ENCODE peak calls at places on chromosomes 6 and 20, in seven cellular contexts. O is Peyer's patch, E is WTC11, M is left ventricle myocardium inferior, C is endothelial cell, I is fibroblast of pulmonary artery, A is HL-60. F is an unnamed sample.

GRCh38 chr6:12459945-12460800 is 170.0 kb downstream of the EDN1 start:
- DNase-seq in O (no peak), E (no peak), M (no peak), C (no peak), I (peak), A (no peak), F (no peak)

GRCh38 chr20:40706977-40707582 is 18.0 kb upstream of the MAFB start:
- DNase-seq in O (no peak), E (peak), M (no peak), C (no peak), I (no peak), A (no peak), F (no peak)

GRCh38 chr20:13271977-13272975 is 51.2 kb downstream of the ISM1 start:
- DNase-seq in O (no peak), E (no peak), M (no peak), C (no peak), I (no peak), A (no peak), F (no peak)

GRCh38 chr20:64084209-64085152 is at the start of gene LKAAEAR1:
- DNase-seq in O (no peak), E (peak), M (no peak), C (no peak), I (no peak), A (no peak), F (no peak)

GRCh38 chr20:57851786-57852185 is 142.0 kb upstream of the PMEPA1 start:
- DNase-seq in O (no peak), E (no peak), M (no peak), C (no peak), I (no peak), A (no peak), F (peak)

GRCh38 chr6:54327631-54328030 is 19.4 kb downstream of the TINAG start:
- DNase-seq in O (no peak), E (no peak), M (no peak), C (no peak), I (no peak), A (no peak), F (peak)

GRCh38 chr6:26501482-26501986 is 1.4 kb downstream of the BTN1A1 start:
- DNase-seq in O (peak), E (peak), M (peak), C (peak), I (peak), A (no peak), F (no peak)

GRCh38 chr6:131685266-131685780 is 15.9 kb downstream of the OR2A4 start:
- DNase-seq in O (no peak), E (no peak), M (no peak), C (no peak), I (no peak), A (no peak), F (no peak)

GRCh38 chr20:35972445-35972844 is 4.1 kb downstream of the CNBD2 start:
- DNase-seq in O (no peak), E (no peak), M (no peak), C (no peak), I (no peak), A (no peak), F (no peak)

GRCh38 chr6:159831373-159831679 is 31.2 kb downstream of the PNLDC1 start:
- DNase-seq in O (no peak), E (no peak), M (no peak), C (no peak), I (no peak), A (no peak), F (no peak)

GRCh38 chr6:92124126-92124525 is 1295.2 kb downstream of the EPHA7 start:
- DNase-seq in O (no peak), E (no peak), M (no peak), C (no peak), I (peak), A (no peak), F (no peak)

GRCh38 chr6:56807992-56808342 is 146.9 kb upstream of the BEND6 start:
- DNase-seq in O (no peak), E (no peak), M (no peak), C (no peak), I (no peak), A (no peak), F (peak)

GRCh38 chr20:3431109-3431508 is 23.6 kb upstream of the DNAAF9 start:
- DNase-seq in O (no peak), E (no peak), M (no peak), C (no peak), I (no peak), A (no peak), F (no peak)

GRCh38 chr20:31758991-31759390 is 19.9 kb downstream of the TPX2 start:
- DNase-seq in O (no peak), E (no peak), M (no peak), C (no peak), I (peak), A (no peak), F (no peak)

GRCh38 chr6:157503018-157503747 is 122.2 kb downstream of the ZDHHC14 start:
- DNase-seq in O (no peak), E (no peak), M (no peak), C (no peak), I (no peak), A (peak), F (no peak)

GRCh38 chr6:31620586-31621319 is at the start of gene PRRC2A:
- DNase-seq in O (no peak), E (peak), M (peak), C (peak), I (peak), A (peak), F (no peak)

GRCh38 chr20:52972965-52973819 is 1.0 kb downstream of the TSHZ2 start:
- DNase-seq in O (peak), E (peak), M (peak), C (peak), I (no peak), A (no peak), F (peak)